ENCODE peak calls at places on chromosomes 6 and 20, in nine cellular contexts. One of them, this sample, is unnamed.

GRCh38 chr6:122726649-122727048 is 52.9 kb upstream of the FABP7 start:
- DNase-seq in left lung: no peak
- DNase-seq in neural crest cell: no peak
- DNase-seq in uterus: no peak
- DNase-seq in SW480: peak
- DNase-seq in ureter: no peak
- DNase-seq in effector memory CD8-positive, alpha-beta T cell: no peak
- DNase-seq in fibroblast of mammary gland: peak
- DNase-seq in lower lobe of right lung: no peak
- DNase-seq in this sample: no peak

GRCh38 chr6:84074988-84075781 is 41.6 kb downstream of the MRAP2 start:
- DNase-seq in uterus: no peak
- DNase-seq in effector memory CD8-positive, alpha-beta T cell: no peak
- DNase-seq in SW480: peak
- DNase-seq in fibroblast of mammary gland: peak
- DNase-seq in ureter: no peak
- DNase-seq in left lung: no peak
- DNase-seq in lower lobe of right lung: no peak
- DNase-seq in neural crest cell: no peak
- DNase-seq in this sample: no peak

GRCh38 chr6:105162377-105162776 is 17.4 kb downstream of the POPDC3 start:
- DNase-seq in lower lobe of right lung: no peak
- DNase-seq in left lung: no peak
- DNase-seq in uterus: no peak
- DNase-seq in ureter: no peak
- DNase-seq in neural crest cell: no peak
- DNase-seq in fibroblast of mammary gland: no peak
- DNase-seq in effector memory CD8-positive, alpha-beta T cell: no peak
- DNase-seq in SW480: no peak
- DNase-seq in this sample: no peak

GRCh38 chr6:117531346-117531745 is 48.9 kb downstream of the DCBLD1 start:
- DNase-seq in lower lobe of right lung: no peak
- DNase-seq in SW480: no peak
- DNase-seq in left lung: no peak
- DNase-seq in neural crest cell: no peak
- DNase-seq in ureter: no peak
- DNase-seq in effector memory CD8-positive, alpha-beta T cell: no peak
- DNase-seq in uterus: no peak
- DNase-seq in fibroblast of mammary gland: peak
- DNase-seq in this sample: no peak

GRCh38 chr6:7008451-7008988 is 99.2 kb upstream of the RREB1 start:
- DNase-seq in uterus: no peak
- DNase-seq in effector memory CD8-positive, alpha-beta T cell: no peak
- DNase-seq in ureter: no peak
- DNase-seq in fibroblast of mammary gland: no peak
- DNase-seq in neural crest cell: no peak
- DNase-seq in lower lobe of right lung: no peak
- DNase-seq in SW480: no peak
- DNase-seq in left lung: no peak
- DNase-seq in this sample: no peak

GRCh38 chr6:52984247-52984646 is 10.8 kb downstream of the GSTA4 start:
- DNase-seq in SW480: peak
- DNase-seq in fibroblast of mammary gland: no peak
- DNase-seq in neural crest cell: no peak
- DNase-seq in uterus: no peak
- DNase-seq in effector memory CD8-positive, alpha-beta T cell: peak
- DNase-seq in left lung: no peak
- DNase-seq in ureter: no peak
- DNase-seq in lower lobe of right lung: no peak
- DNase-seq in this sample: no peak

GRCh38 chr20:32970973-32971300 is 33.3 kb downstream of the SUN5 start:
- DNase-seq in effector memory CD8-positive, alpha-beta T cell: no peak
- DNase-seq in lower lobe of right lung: no peak
- DNase-seq in SW480: no peak
- DNase-seq in ureter: no peak
- DNase-seq in left lung: no peak
- DNase-seq in uterus: no peak
- DNase-seq in fibroblast of mammary gland: no peak
- DNase-seq in neural crest cell: no peak
- DNase-seq in this sample: no peak

GRCh38 chr6:113630365-113630737 is 226.8 kb upstream of the MARCKS start:
- DNase-seq in ureter: no peak
- DNase-seq in uterus: no peak
- DNase-seq in lower lobe of right lung: no peak
- DNase-seq in SW480: no peak
- DNase-seq in fibroblast of mammary gland: peak
- DNase-seq in left lung: no peak
- DNase-seq in neural crest cell: no peak
- DNase-seq in effector memory CD8-positive, alpha-beta T cell: no peak
- DNase-seq in this sample: no peak

GRCh38 chr6:30748851-30749540 is 4.6 kb upstream of the IER3 start:
- DNase-seq in fibroblast of mammary gland: peak
- DNase-seq in SW480: peak
- DNase-seq in lower lobe of right lung: no peak
- DNase-seq in ureter: no peak
- DNase-seq in effector memory CD8-positive, alpha-beta T cell: no peak
- DNase-seq in left lung: no peak
- DNase-seq in uterus: no peak
- DNase-seq in neural crest cell: no peak
- DNase-seq in this sample: no peak

GRCh38 chr6:121437861-121438651 is 2.6 kb downstream of the GJA1 start:
- DNase-seq in left lung: no peak
- DNase-seq in fibroblast of mammary gland: peak
- DNase-seq in effector memory CD8-positive, alpha-beta T cell: no peak
- DNase-seq in lower lobe of right lung: no peak
- DNase-seq in neural crest cell: no peak
- DNase-seq in ureter: no peak
- DNase-seq in SW480: no peak
- DNase-seq in uterus: no peak
- DNase-seq in this sample: no peak

GRCh38 chr6:29887819-29888581 is 54.3 kb upstream of the HLA-A start:
- DNase-seq in left lung: peak
- DNase-seq in uterus: peak
- DNase-seq in effector memory CD8-positive, alpha-beta T cell: peak
- DNase-seq in ureter: peak
- DNase-seq in neural crest cell: peak
- DNase-seq in fibroblast of mammary gland: peak
- DNase-seq in lower lobe of right lung: peak
- DNase-seq in SW480: peak
- DNase-seq in this sample: peak

This sample was measured in GM18507.